ENCODE peak calls at places on chromosomes 5 and 9, in seven cellular contexts. V is HCT116, P is GM12878, U is HepG2, Q is K562, T is SK-N-SH, X is H1. B is an unnamed sample.
A peak's percentile ranks its signal among the peaks of the same experiment; 100 is the strongest.

GRCh38 chr5:133827830-133828229 is 140.6 kb downstream of the C5orf15 start:
- DNase-seq in U (no peak), X (no peak), T (no peak), Q (no peak), P (no peak), V (no peak), B (no peak)

GRCh38 chr5:51632794-51633193 is 249.5 kb downstream of the ISL1 start:
- DNase-seq in Q (no peak), X (no peak), T (no peak), U (no peak), P (no peak), V (no peak), B (no peak)

GRCh38 chr5:127567026-127567768 is 49.8 kb downstream of the PRRC1 start:
- DNase-seq in Q (no peak), V (no peak), U (no peak), X (no peak), P (no peak), T (no peak), B (no peak)

GRCh38 chr5:61805101-61805500 is 473.0 kb downstream of the ZSWIM6 start:
- DNase-seq in P (no peak), Q (no peak), T (no peak), U (no peak), X (no peak), V (no peak), B (peak; percentile 11)

GRCh38 chr5:147921134-147921533 is 14.8 kb upstream of the C5orf46 start:
- DNase-seq in T (no peak), U (no peak), X (no peak), V (no peak), P (no peak), Q (no peak), B (no peak)

GRCh38 chr5:158484968-158485367 is 614.7 kb downstream of the EBF1 start:
- DNase-seq in Q (peak; percentile 6), X (no peak), U (no peak), P (no peak), V (no peak), T (no peak), B (no peak)

GRCh38 chr9:4442806-4443205 is 47.5 kb upstream of the SLC1A1 start:
- DNase-seq in U (no peak), T (no peak), X (no peak), V (no peak), P (no peak), Q (no peak), B (no peak)

GRCh38 chr5:149325166-149325735 is 20.0 kb upstream of the GRPEL2 start:
- DNase-seq in P (no peak), V (no peak), X (no peak), Q (no peak), U (no peak), T (no peak), B (no peak)

GRCh38 chr9:98687911-98688310 is 20.8 kb downstream of the GABBR2 start:
- DNase-seq in U (no peak), Q (no peak), T (no peak), X (no peak), V (no peak), P (no peak), B (no peak)

GRCh38 chr5:123120197-123120596 is 31.2 kb downstream of the PRDM6 start:
- DNase-seq in V (peak; percentile 33), Q (peak; percentile 21), U (no peak), P (no peak), X (no peak), T (peak; percentile 41), B (peak; percentile 64)

GRCh38 chr5:6592611-6593010 is 40.2 kb downstream of the NSUN2 start:
- DNase-seq in T (no peak), Q (no peak), U (no peak), P (no peak), X (no peak), V (no peak), B (no peak)

GRCh38 chr9:125815568-125815967 is 68.4 kb downstream of the PBX3 start:
- DNase-seq in Q (no peak), U (no peak), P (no peak), X (no peak), T (no peak), V (peak; percentile 51), B (no peak)

GRCh38 chr9:136622538-136622948 is 40.2 kb upstream of the EGFL7 start:
- DNase-seq in Q (no peak), P (no peak), X (no peak), U (no peak), T (no peak), V (no peak), B (no peak)

GRCh38 chr5:92942762-92943161 is 638.3 kb downstream of the NR2F1-AS1 start:
- DNase-seq in X (no peak), P (no peak), V (no peak), Q (no peak), T (no peak), U (peak; percentile 72), B (no peak)

GRCh38 chr9:134601764-134602163 is 39.8 kb upstream of the COL5A1 start:
- DNase-seq in V (no peak), Q (no peak), U (no peak), T (no peak), P (no peak), X (no peak), B (no peak)

GRCh38 chr5:139019880-139020279 is 144.7 kb upstream of the LRRTM2 start:
- DNase-seq in Q (no peak), V (no peak), U (no peak), T (no peak), X (no peak), P (no peak), B (no peak)

GRCh38 chr5:93385665-93386064 is 195.4 kb downstream of the NR2F1-AS1 start:
- DNase-seq in X (no peak), U (no peak), Q (no peak), P (no peak), V (no peak), T (no peak), B (no peak)

GRCh38 chr9:137351781-137352501 is 49.9 kb upstream of the NRARP start:
- DNase-seq in U (no peak), V (no peak), P (no peak), T (no peak), X (no peak), Q (no peak), B (no peak)

GRCh38 chr5:56161927-56162326 is 71.2 kb downstream of the ANKRD55 start:
- DNase-seq in V (no peak), T (no peak), U (no peak), X (no peak), P (no peak), Q (peak; percentile 88), B (no peak)

GRCh38 chr5:101160002-101160401 is 256.9 kb upstream of the ST8SIA4 start:
- DNase-seq in U (no peak), Q (no peak), P (no peak), T (no peak), V (no peak), X (no peak), B (no peak)

GRCh38 chr9:33416996-33417395 is 14.6 kb upstream of the AQP7 start:
- DNase-seq in P (no peak), X (no peak), T (no peak), Q (no peak), V (no peak), U (no peak), B (no peak)

GRCh38 chr9:134314950-134315715 is 11.1 kb upstream of the RXRA start:
- DNase-seq in T (no peak), X (no peak), U (no peak), V (no peak), P (no peak), Q (no peak), B (no peak)

GRCh38 chr5:169831331-169831730 is 149.0 kb downstream of the INSYN2B start:
- DNase-seq in P (no peak), U (no peak), X (no peak), Q (no peak), V (no peak), T (no peak), B (no peak)

GRCh38 chr5:124936626-124936933 is 190.1 kb upstream of the ZNF608 start:
- DNase-seq in P (peak; percentile 61), X (no peak), U (no peak), Q (no peak), T (no peak), V (no peak), B (no peak)
- TF ChIP-seq JUND in P (peak; percentile 77), X (no peak), U (no peak), Q (no peak), T (no peak), V (no peak), B (no peak)

GRCh38 chr9:123424552-123425225 is 68.7 kb downstream of the CRB2 start:
- DNase-seq in T (no peak), V (no peak), P (no peak), Q (no peak), U (no peak), X (no peak), B (no peak)

GRCh38 chr9:123426406-123426805 is 70.4 kb downstream of the CRB2 start:
- DNase-seq in P (peak; percentile 39), U (no peak), Q (peak; percentile 36), T (no peak), X (no peak), V (no peak), B (peak; percentile 56)

GRCh38 chr9:123424131-123424530 is 68.1 kb downstream of the CRB2 start:
- DNase-seq in T (no peak), U (no peak), V (no peak), Q (no peak), P (no peak), X (no peak), B (no peak)

GRCh38 chr9:123425836-123426365 is 69.9 kb downstream of the CRB2 start:
- DNase-seq in X (no peak), V (no peak), P (no peak), U (no peak), Q (no peak), T (no peak), B (no peak)

GRCh38 chr9:123425261-123425821 is 69.3 kb downstream of the CRB2 start:
- DNase-seq in X (no peak), V (no peak), Q (no peak), P (no peak), U (no peak), T (no peak), B (no peak)
- TF ChIP-seq JUND in X (no peak), V (no peak), Q (no peak), P (no peak), U (no peak), T (no peak), B (no peak)

GRCh38 chr5:9059920-9060691 is 485.8 kb downstream of the SEMA5A start:
- DNase-seq in X (peak; percentile 3), V (no peak), Q (no peak), T (no peak), U (no peak), P (no peak), B (no peak)
- TF ChIP-seq JUND in X (no peak), V (no peak), Q (no peak), T (peak; percentile 80), U (no peak), P (no peak), B (no peak)

DNA sequence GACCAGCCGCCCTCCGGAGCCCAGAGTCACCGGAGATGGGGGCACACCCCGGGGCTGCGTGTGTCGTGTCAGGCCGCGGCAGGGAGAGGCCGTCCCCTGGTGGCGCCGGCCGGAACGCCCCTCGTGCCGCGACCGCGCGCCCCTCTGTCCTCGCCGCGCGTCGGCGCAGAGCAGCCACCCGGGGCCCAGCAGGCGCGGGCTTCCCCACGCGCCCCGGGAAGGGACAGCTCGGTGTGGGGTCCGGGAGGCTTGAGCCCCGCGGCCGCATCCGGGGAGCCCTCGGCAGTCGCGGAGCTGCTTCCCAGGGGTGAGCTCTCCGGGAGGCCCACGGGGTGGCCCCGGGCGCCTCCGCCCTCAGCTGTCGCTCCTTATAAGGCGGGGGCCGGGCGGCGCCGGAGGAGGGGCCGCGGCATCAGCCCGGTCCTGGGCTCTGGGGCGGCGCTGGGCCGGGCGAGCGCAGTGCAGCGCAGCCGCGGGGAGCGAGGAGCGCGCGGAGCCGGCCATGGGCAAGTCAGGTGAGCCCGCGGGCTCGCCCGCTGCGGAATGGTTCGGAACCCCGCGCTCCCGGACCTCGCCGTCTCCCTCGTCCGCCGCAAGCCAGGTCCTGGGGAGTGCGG is at the start of gene GLIPR2:
- DNase-seq in U (peak; percentile 18), Q (peak; percentile 78), T (peak; percentile 92), P (no peak), V (peak; percentile 26), X (no peak), B (peak; percentile 79)
- TF ChIP-seq JUND in U (no peak), Q (no peak), T (no peak), P (no peak), V (no peak), X (no peak), B (no peak)